ENCODE peak calls at places on chromosomes 6 and 20, in seven cellular contexts. U is DND-41, M is H1, F is hepatocyte, H is HCT116, Z is neural progenitor cell, N is MM.1S. B is an unnamed sample. For H3K4me1, the result is how much of the 10 kb centered on the place peaks cover.

GRCh38 chr6:169452117-169452868 is 198.6 kb upstream of the THBS2 start:
- DNase-seq in Z (no peak), N (no peak), U (no peak), H (peak), M (no peak), F (no peak), B (peak)

GRCh38 chr6:163760860-163761259 is 346.3 kb downstream of the QKI start:
- DNase-seq in N (no peak), Z (no peak), H (no peak), F (no peak), M (no peak), U (no peak), B (no peak)

GRCh38 chr6:26175428-26176181 is 88.4 kb downstream of the HFE start:
- DNase-seq in M (no peak), Z (peak), F (peak), N (peak), H (no peak), U (peak), B (no peak)

GRCh38 chr6:155936551-155936950 is 480.9 kb upstream of the NOX3 start:
- DNase-seq in H (no peak), F (no peak), Z (no peak), M (no peak), U (no peak), N (no peak), B (no peak)

GRCh38 chr20:32968833-32969241 is 35.4 kb downstream of the SUN5 start:
- DNase-seq in M (no peak), Z (no peak), U (peak), N (no peak), H (no peak), F (no peak), B (no peak)

GRCh38 chr6:55993418-55993817 is 118.0 kb upstream of the BMP5 start:
- DNase-seq in H (no peak), Z (no peak), F (no peak), U (no peak), M (no peak), N (no peak), B (no peak)

GRCh38 chr6:47252636-47253035 is 57.1 kb downstream of the TNFRSF21 start:
- DNase-seq in N (no peak), F (no peak), M (no peak), Z (no peak), U (peak), H (no peak), B (no peak)

GRCh38 chr20:8073024-8073832 is 53.7 kb upstream of the TMX4 start:
- DNase-seq in M (peak), Z (no peak), F (peak), U (peak), H (no peak), N (no peak), B (peak)

GRCh38 chr20:62499758-62500236 is 24.0 kb upstream of the GATA5 start:
- DNase-seq in F (no peak), Z (no peak), M (no peak), U (no peak), H (no peak), N (no peak), B (no peak)

GRCh38 chr6:7912024-7912423 is 1.4 kb upstream of the TXNDC5 start:
- DNase-seq in H (no peak), M (no peak), F (no peak), U (no peak), Z (no peak), N (peak), B (no peak)

GRCh38 chr6:39411465-39411864 is 89.0 kb upstream of the KCNK16 start:
- DNase-seq in H (no peak), U (no peak), Z (no peak), F (no peak), M (no peak), N (no peak), B (peak)

GRCh38 chr20:46195264-46196038 is 77.3 kb downstream of the CD40 start:
- DNase-seq in M (no peak), Z (no peak), H (no peak), U (no peak), F (no peak), N (no peak), B (no peak)

GRCh38 chr20:23034721-23035671 is at the start of gene SSTR4:
- DNase-seq in U (no peak), H (no peak), N (no peak), M (no peak), F (peak), Z (peak), B (no peak)

GRCh38 chr20:2799688-2800589 is 488 bp downstream of the CPXM1 start:
- DNase-seq in H (no peak), U (no peak), N (no peak), Z (peak), M (no peak), F (peak), B (no peak)

GRCh38 chr20:2798814-2799213 is 1.6 kb downstream of the CPXM1 start:
- DNase-seq in U (no peak), N (no peak), H (no peak), Z (peak), M (no peak), F (no peak), B (no peak)

GRCh38 chr20:2801459-2801728 is 967 bp upstream of the CPXM1 start:
- DNase-seq in M (no peak), F (no peak), Z (peak), U (no peak), H (no peak), N (no peak), B (no peak)

GRCh38 chr20:2799271-2799670 is 1.2 kb downstream of the CPXM1 start:
- DNase-seq in F (no peak), Z (peak), N (no peak), M (no peak), H (no peak), U (no peak), B (no peak)

DNA sequence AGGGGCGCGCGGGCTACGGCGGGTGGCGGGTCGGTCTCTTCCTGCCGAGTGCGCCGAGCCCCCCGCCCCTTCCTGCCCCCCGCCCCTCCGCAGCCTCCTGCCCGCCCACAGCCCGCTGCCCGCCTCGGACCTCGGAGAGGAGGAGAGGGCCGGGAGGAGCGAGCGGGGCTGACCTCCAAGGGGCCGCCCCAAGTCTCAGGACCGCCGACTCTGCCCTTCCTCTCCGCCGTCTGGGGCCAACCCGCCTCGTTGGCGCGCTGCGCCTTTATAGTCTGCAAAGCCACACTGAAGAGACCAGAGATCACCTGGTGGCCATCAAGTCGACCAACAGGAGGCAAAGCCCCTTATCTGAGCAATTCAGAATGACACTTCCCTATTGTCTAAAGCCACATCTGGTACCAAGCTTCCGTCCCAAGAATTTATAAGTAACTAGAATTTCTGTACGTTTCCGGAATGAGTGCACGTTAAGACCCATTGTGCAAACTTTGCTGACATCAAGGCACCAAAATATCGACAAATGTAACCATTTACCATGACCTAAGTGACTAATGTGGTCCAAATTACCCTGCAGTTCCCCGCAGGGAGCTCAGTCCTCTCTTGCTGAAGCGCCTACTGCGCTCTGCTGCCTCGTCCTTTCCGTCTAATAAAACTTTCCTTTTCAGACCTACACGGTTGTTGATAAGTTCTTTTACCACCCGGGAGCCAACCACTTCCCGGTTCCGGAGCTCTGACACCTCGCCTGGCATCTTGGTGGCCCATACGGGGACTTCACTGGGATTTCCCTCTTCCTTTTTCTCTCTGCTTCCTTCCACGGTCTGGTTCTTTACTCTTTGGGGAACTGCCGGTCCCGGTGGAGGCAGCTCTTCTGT is at the start of gene CPXM1:
- DNase-seq in F (peak), N (no peak), Z (peak), M (no peak), U (no peak), H (no peak), B (no peak)
- TF ChIP-seq EZH2 in F (no peak), N (no peak), Z (peak), M (peak), U (no peak), H (no peak), B (peak)

DNA sequence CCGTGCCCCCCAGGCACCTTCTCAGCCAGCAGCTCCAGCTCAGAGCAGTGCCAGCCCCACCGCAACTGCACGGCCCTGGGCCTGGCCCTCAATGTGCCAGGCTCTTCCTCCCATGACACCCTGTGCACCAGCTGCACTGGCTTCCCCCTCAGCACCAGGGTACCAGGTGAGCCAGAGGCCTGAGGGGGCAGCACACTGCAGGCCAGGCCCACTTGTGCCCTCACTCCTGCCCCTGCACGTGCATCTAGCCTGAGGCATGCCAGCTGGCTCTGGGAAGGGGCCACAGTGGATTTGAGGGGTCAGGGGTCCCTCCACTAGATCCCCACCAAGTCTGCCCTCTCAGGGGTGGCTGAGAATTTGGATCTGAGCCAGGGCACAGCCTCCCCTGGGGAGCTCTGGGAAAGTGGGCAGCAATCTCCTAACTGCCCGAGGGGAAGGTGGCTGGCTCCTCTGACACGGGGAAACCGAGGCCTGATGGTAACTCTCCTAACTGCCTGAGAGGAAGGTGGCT is 960 bp downstream of the TNFRSF6B start:
- DNase-seq in U (no peak), Z (no peak), F (no peak), H (no peak), N (no peak), M (no peak), B (no peak)
- TF ChIP-seq CTCF in U (no peak), Z (no peak), F (no peak), H (no peak), N (no peak), M (no peak), B (no peak)

GRCh38 chr6:43702147-43702521 is 14.5 kb upstream of the MRPS18A start:
- DNase-seq in M (no peak), Z (no peak), H (no peak), N (no peak), U (no peak), F (no peak), B (no peak)
- H3K4me1 ChIP-seq in M (under half), Z (half or more), H (under half), N (under half), U (under half), F (half or more), B (under half)

GRCh38 chr6:30005482-30005881 is 55.6 kb upstream of the POLR1H start:
- DNase-seq in U (no peak), N (no peak), H (no peak), F (no peak), M (no peak), Z (no peak), B (no peak)
- TF ChIP-seq EZH2 in U (no peak), N (no peak), H (no peak), F (no peak), M (no peak), Z (no peak), B (no peak)

DNA sequence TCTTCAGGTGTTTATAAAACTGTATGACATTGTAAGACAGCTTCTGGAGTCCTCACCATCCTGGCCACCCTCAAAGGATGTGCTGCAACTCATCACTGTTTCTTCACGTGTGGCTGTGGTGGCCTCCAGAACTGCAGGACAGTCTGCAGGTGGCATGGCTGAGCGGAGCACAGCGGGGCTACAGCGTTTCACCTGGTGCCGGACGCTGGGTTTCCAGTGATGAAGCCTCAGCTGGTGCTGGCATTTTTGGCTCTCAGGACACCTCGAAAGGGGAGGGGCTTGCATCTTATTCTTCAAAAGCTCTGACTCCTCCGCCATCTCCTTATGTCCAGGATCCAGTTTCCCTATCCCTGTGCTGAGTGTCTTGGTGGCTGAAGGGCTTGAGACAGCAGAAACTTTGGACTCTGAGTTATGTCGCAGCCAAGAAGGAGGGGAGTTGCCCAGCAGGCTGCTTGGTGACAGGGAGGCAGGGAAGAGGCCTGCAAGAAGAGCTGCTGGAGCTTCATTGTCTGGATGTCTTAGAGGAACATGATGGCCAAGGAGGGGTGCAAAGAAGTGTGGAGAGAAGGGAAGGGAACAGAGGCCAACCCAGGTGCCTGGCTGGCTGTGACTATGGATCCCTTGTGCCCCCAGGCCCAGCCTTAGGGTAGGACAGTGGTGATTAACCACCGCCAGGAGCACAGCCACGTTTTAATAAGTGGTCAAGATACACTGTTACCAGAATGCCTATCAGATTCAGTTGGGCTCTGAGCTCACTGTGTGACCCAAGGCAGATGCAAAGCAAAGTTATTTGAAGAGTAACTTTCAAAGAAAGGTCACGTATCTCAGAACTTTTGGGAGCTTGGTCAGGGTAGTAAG is 58.7 kb downstream of the GTF2H5 start:
- DNase-seq in N (no peak), M (no peak), U (no peak), F (peak), Z (no peak), H (no peak), B (no peak)
- TF ChIP-seq CTCF in N (no peak), M (no peak), U (no peak), F (no peak), Z (no peak), H (no peak), B (no peak)

DNA sequence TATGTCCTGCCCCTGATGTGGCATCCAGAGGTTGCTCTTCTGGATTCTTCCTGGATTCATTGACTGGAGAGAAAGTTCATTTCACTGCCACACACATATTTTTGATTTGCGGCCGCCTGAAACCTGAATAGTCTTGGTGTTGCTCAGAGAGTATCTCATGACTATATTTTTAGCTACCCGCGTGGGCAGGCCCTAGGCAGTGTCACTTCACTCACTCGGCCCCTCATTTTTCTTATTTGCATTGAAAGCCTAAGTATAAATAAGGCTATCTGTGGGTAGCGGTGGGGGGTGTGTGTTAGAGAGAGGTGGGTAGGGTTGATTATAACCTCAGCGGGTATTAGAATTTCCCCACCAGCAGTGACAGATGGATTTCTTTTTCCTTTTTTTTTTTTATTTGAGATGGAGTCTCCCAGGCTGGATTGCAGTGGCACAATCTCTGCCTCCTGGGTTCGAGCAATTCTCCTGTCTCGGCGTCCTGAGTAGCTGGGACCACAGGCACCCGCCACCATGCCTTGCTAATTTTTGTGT is 113.5 kb downstream of the JARID2 start:
- DNase-seq in U (no peak), Z (no peak), H (no peak), N (no peak), M (no peak), F (no peak), B (peak)
- H3K4me1 ChIP-seq in U (under half), Z (half or more), H (under half), N (under half), M (under half), F (under half), B (under half)

B was measured in astrocyte.